ENCODE peak calls at places on chromosomes 12 and 14, in four cellular contexts. R, K, Y and I are unnamed samples.
A peak's percentile ranks its signal among the peaks of the same experiment; 100 is the strongest.

GRCh38 chr14:105486333-105486973 is at the start of gene CRIP1:
- DNase-seq in K (no peak), R (no peak), Y (no peak), I (no peak)

GRCh38 chr12:104064842-104065441 is 611 bp downstream of the HCFC2 start:
- DNase-seq in R (no peak), Y (peak; percentile 3), K (no peak), I (no peak)

GRCh38 chr12:24244801-24245200 is 295.3 kb upstream of the SOX5 start:
- DNase-seq in K (no peak), R (no peak), Y (no peak), I (no peak)

GRCh38 chr14:100621806-100622205 is 34.6 kb upstream of the BEGAIN start:
- DNase-seq in Y (no peak), R (no peak), K (no peak), I (peak; percentile 61)

GRCh38 chr14:54356172-54356571 is 40.6 kb upstream of the CDKN3 start:
- DNase-seq in Y (no peak), R (peak; percentile 36), K (no peak), I (no peak)

GRCh38 chr12:6364037-6364360 is 11.4 kb downstream of the SCNN1A start:
- DNase-seq in R (no peak), K (no peak), Y (no peak), I (no peak)

GRCh38 chr14:88210426-88210825 is 112.6 kb downstream of the KCNK10 start:
- DNase-seq in R (peak; percentile 49), K (no peak), Y (no peak), I (no peak)

GRCh38 chr12:93016752-93017350 is 87.8 kb upstream of the EEA1 start:
- DNase-seq in K (peak; percentile 52), Y (no peak), R (no peak), I (no peak)

GRCh38 chr14:104893435-104894207 is 28.6 kb downstream of the CEP170B start:
- DNase-seq in R (no peak), K (no peak), Y (no peak), I (peak; percentile 64)

GRCh38 chr14:102819176-102819628 is 42.0 kb downstream of the TRAF3 start:
- DNase-seq in K (no peak), Y (peak; percentile 62), R (no peak), I (no peak)

GRCh38 chr12:113862570-113863454 is 103.3 kb downstream of the RBM19 start:
- DNase-seq in K (no peak), R (peak; percentile 88), Y (peak; percentile 29), I (no peak)

GRCh38 chr14:104805326-104805678 is 4.4 kb downstream of the ZBTB42 start:
- DNase-seq in Y (no peak), R (peak; percentile 94), K (no peak), I (no peak)

GRCh38 chr14:51554953-51555352 is 96.8 kb upstream of the FRMD6 start:
- DNase-seq in K (no peak), Y (no peak), R (peak; percentile 27), I (no peak)

GRCh38 chr14:24312736-24313507 is 1.6 kb downstream of the LTB4R start:
- DNase-seq in K (peak; percentile 12), R (peak; percentile 49), Y (no peak), I (no peak)